ENCODE peak calls at places on chromosomes 5 and 9, in seven cellular contexts. X is OCI-LY7, P is HCT116, A is PC-3, D is nephron progenitor cell, F is endothelial cell, G is astrocyte of the spinal cord. B is an unnamed sample.

GRCh38 chr5:39109616-39110015 is 35.4 kb upstream of the RICTOR start:
- DNase-seq in P (no peak), A (peak), D (no peak), X (no peak), F (no peak), G (no peak), B (no peak)

GRCh38 chr5:79146352-79146751 is 34.7 kb downstream of the BHMT start:
- DNase-seq in F (no peak), P (no peak), D (no peak), A (peak), G (no peak), X (no peak), B (no peak)

GRCh38 chr9:15617782-15618181 is 64.9 kb downstream of the CCDC171 start:
- DNase-seq in G (no peak), X (no peak), A (no peak), P (no peak), F (no peak), D (no peak), B (no peak)

GRCh38 chr9:26292943-26293342 is 599.7 kb downstream of the CAAP1 start:
- DNase-seq in F (no peak), A (peak), D (no peak), X (no peak), P (no peak), G (peak), B (no peak)

GRCh38 chr9:124140941-124141568 is 116.7 kb upstream of the NEK6 start:
- DNase-seq in G (no peak), X (no peak), P (no peak), F (no peak), A (no peak), D (no peak), B (no peak)

GRCh38 chr9:101397746-101398334 is 578 bp downstream of the MRPL50 start:
- DNase-seq in F (no peak), D (no peak), X (no peak), G (no peak), A (no peak), P (no peak), B (no peak)

GRCh38 chr5:170484459-170484831 is 19.4 kb upstream of the KCNIP1 start:
- DNase-seq in A (no peak), D (no peak), X (no peak), F (no peak), P (no peak), G (no peak), B (no peak)

GRCh38 chr5:150144211-150144801 is 11.3 kb downstream of the PDGFRB start:
- DNase-seq in D (no peak), P (no peak), X (no peak), A (no peak), F (no peak), G (peak), B (no peak)

GRCh38 chr5:99061711-99062110 is 132.9 kb upstream of the CHD1 start:
- DNase-seq in P (no peak), A (peak), G (peak), D (no peak), X (no peak), F (no peak), B (no peak)

GRCh38 chr9:70569070-70569772 is 154.8 kb upstream of the KLF9 start:
- DNase-seq in P (no peak), X (no peak), F (no peak), A (no peak), D (no peak), G (no peak), B (no peak)

GRCh38 chr5:21593261-21593660 is 1259.9 kb downstream of the CDH12 start:
- DNase-seq in G (no peak), F (no peak), A (no peak), P (no peak), X (no peak), D (no peak), B (no peak)

GRCh38 chr5:151239237-151239861 is 13.6 kb upstream of the GM2A start:
- DNase-seq in D (peak), P (peak), G (peak), F (peak), X (peak), A (peak), B (peak)

GRCh38 chr5:115209279-115209678 is 39.6 kb upstream of the TRIM36 start:
- DNase-seq in D (no peak), P (no peak), F (no peak), G (no peak), X (peak), A (no peak), B (no peak)

GRCh38 chr5:175752826-175753535 is 95.1 kb downstream of the HRH2 start:
- DNase-seq in D (no peak), X (no peak), P (no peak), G (no peak), F (no peak), A (no peak), B (no peak)

GRCh38 chr9:2576631-2577030 is 45.0 kb upstream of the VLDLR start:
- DNase-seq in D (no peak), F (no peak), X (no peak), G (no peak), A (peak), P (no peak), B (no peak)

GRCh38 chr9:32264171-32264862 is 120.1 kb upstream of the ACO1 start:
- DNase-seq in G (peak), F (no peak), P (no peak), X (peak), D (peak), A (peak), B (no peak)

GRCh38 chr5:151471276-151471675 is 23.9 kb downstream of the SLC36A1 start:
- DNase-seq in X (no peak), A (no peak), G (no peak), P (no peak), D (no peak), F (no peak), B (no peak)

GRCh38 chr5:179699640-179700298 is 1.0 kb downstream of the CANX start:
- DNase-seq in G (peak), F (no peak), D (no peak), X (peak), A (peak), P (no peak), B (no peak)

GRCh38 chr5:174418809-174419522 is 305.4 kb upstream of the MSX2 start:
- DNase-seq in P (peak), A (no peak), D (peak), G (no peak), F (no peak), X (no peak), B (no peak)

GRCh38 chr9:130185494-130186005 is 13.3 kb downstream of the NCS1 start:
- DNase-seq in P (no peak), D (no peak), A (no peak), G (peak), X (no peak), F (no peak), B (peak)

GRCh38 chr5:172133359-172134029 is 54.5 kb downstream of the STK10 start:
- DNase-seq in P (no peak), A (peak), D (no peak), F (no peak), G (peak), X (no peak), B (peak)

GRCh38 chr5:173187054-173187743 is 42.9 kb downstream of the BNIP1 start:
- DNase-seq in X (peak), A (no peak), F (no peak), P (peak), G (no peak), D (no peak), B (no peak)

GRCh38 chr9:105672711-105673234 is 10.5 kb downstream of the TAL2 start:
- DNase-seq in F (no peak), D (no peak), A (no peak), P (no peak), G (no peak), X (peak), B (no peak)

GRCh38 chr5:137954131-137954879 is 65.0 kb downstream of the PKD2L2 start:
- DNase-seq in F (no peak), P (no peak), D (no peak), A (peak), G (peak), X (no peak), B (no peak)

GRCh38 chr5:135204151-135204600 is 170.1 kb upstream of the PITX1 start:
- DNase-seq in X (peak), A (peak), P (no peak), G (peak), F (no peak), D (no peak), B (no peak)
- TF ChIP-seq CTCF in X (peak), A (peak), P (peak), G (peak), F (peak), D (peak), B (peak)

DNA sequence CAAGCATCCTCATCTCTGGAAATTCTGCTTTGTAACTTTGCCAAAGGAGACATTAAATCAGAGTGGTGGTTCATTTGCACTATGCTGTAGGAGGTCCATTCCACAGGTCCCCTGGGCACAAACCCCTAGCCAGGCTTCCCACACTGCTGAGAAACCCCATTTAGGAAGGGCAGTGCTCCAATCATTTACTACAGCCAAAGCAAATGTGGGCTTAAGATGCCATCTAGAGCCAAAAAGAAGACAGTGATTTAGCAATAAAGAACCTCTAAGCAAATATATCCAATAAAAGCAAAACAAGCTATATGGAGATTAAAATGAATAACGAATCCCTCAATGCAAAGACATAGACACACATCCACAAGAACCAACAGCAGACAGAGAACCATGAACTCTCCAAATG is 129.0 kb upstream of the ALDH1B1 start:
- DNase-seq in A (peak), X (peak), P (peak), D (no peak), G (peak), F (no peak), B (no peak)
- TF ChIP-seq CTCF in A (peak), X (peak), P (peak), D (no peak), G (peak), F (no peak), B (no peak)

GRCh38 chr5:134784241-134784920 is 25.8 kb downstream of the DDX46 start:
- DNase-seq in F (no peak), X (peak), G (no peak), D (no peak), P (no peak), A (no peak), B (no peak)
- TF ChIP-seq CTCF in F (no peak), X (peak), G (peak), D (no peak), P (peak), A (peak), B (no peak)

GRCh38 chr5:59171131-59171530 is 588.3 kb downstream of the RAB3C start:
- DNase-seq in P (no peak), G (no peak), X (no peak), F (no peak), A (no peak), D (no peak), B (no peak)

GRCh38 chr5:59173568-59173967 is 590.7 kb downstream of the RAB3C start:
- DNase-seq in P (no peak), X (no peak), F (no peak), G (peak), A (no peak), D (no peak), B (no peak)

GRCh38 chr5:59177644-59178043 is 594.8 kb downstream of the RAB3C start:
- DNase-seq in P (no peak), F (no peak), A (no peak), D (no peak), G (no peak), X (no peak), B (no peak)

GRCh38 chr5:59178071-59178470 is 595.2 kb downstream of the RAB3C start:
- DNase-seq in D (no peak), A (no peak), X (no peak), P (no peak), F (no peak), G (no peak), B (no peak)

GRCh38 chr5:59174248-59174844 is 591.5 kb downstream of the RAB3C start:
- DNase-seq in X (peak), A (peak), P (peak), F (peak), D (no peak), G (peak), B (no peak)
- TF ChIP-seq CTCF in X (peak), A (peak), P (peak), F (peak), D (peak), G (peak), B (peak)

DNA sequence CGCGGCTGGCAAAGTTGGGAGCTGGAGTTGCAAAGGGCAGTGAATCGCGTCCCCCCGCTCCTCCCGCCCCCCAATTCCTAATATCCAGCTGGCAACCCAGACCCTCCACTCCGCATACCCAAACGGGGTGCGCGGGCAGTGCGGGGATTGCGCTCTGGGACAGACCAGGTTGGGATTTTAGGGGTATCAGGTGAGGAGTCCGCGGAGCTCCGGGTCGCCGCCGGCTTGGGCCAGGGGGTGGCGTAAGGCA is 553 bp downstream of the IQGAP2 start:
- DNase-seq in G (peak), D (no peak), X (no peak), F (peak), P (no peak), A (no peak), B (no peak)
- TF ChIP-seq CTCF in G (no peak), D (peak), X (peak), F (no peak), P (no peak), A (no peak), B (no peak)